ENCODE peak calls at places on chromosomes 6 and 20, in four cellular contexts. X is HepG2, K is K562, F is HCT116. Y is an unnamed sample.

GRCh38 chr6:129863664-129864063 is 2.5 kb upstream of the TMEM244 start:
- DNase-seq in X (no peak), K (no peak), F (peak; percentile 77), Y (no peak)

GRCh38 chr6:166036321-166037105 is 131.1 kb downstream of the TBXT start:
- DNase-seq in X (no peak), K (no peak), F (no peak), Y (no peak)

GRCh38 chr6:47563162-47563561 is 85.6 kb downstream of the CD2AP start:
- DNase-seq in X (no peak), K (no peak), F (no peak), Y (no peak)

GRCh38 chr6:73024598-73024997 is 200.7 kb downstream of the KHDC1L start:
- DNase-seq in X (no peak), K (no peak), F (no peak), Y (no peak)

GRCh38 chr20:52268184-52268583 is 76.6 kb upstream of the ZFP64 start:
- DNase-seq in X (no peak), K (no peak), F (no peak), Y (no peak)

GRCh38 chr6:4055420-4056041 is 23.4 kb downstream of the FAM217A start:
- DNase-seq in X (peak; percentile 68), K (peak; percentile 61), F (peak; percentile 21), Y (peak; percentile 87)

GRCh38 chr20:39886650-39887190 is 802.3 kb downstream of the MAFB start:
- DNase-seq in X (no peak), K (no peak), F (no peak), Y (no peak)

GRCh38 chr20:58177799-58178198 is 50.7 kb downstream of the ANKRD60 start:
- DNase-seq in X (no peak), K (no peak), F (no peak), Y (no peak)

GRCh38 chr6:52909131-52909530 is 367 bp downstream of the GSTA3 start:
- DNase-seq in X (no peak), K (no peak), F (no peak), Y (no peak)

GRCh38 chr6:39755231-39755630 is 30.0 kb upstream of the KIF6 start:
- DNase-seq in X (no peak), K (no peak), F (no peak), Y (no peak)

GRCh38 chr20:6095409-6095808 is 27.4 kb downstream of the FERMT1 start:
- DNase-seq in X (peak; percentile 83), K (no peak), F (no peak), Y (no peak)

GRCh38 chr20:6104493-6105188 is 18.2 kb downstream of the FERMT1 start:
- DNase-seq in X (no peak), K (no peak), F (no peak), Y (no peak)

GRCh38 chr6:70956451-70957283 is at the start of gene B3GAT2:
- DNase-seq in X (no peak), K (no peak), F (no peak), Y (no peak)

GRCh38 chr6:40856271-40856670 is 182.8 kb downstream of the UNC5CL start:
- DNase-seq in X (no peak), K (no peak), F (no peak), Y (no peak)

GRCh38 chr6:36697481-36697903 is at the start of gene RAB44:
- DNase-seq in X (no peak), K (no peak), F (no peak), Y (no peak)

GRCh38 chr6:85516168-85516567 is 66.3 kb downstream of the NT5E start:
- DNase-seq in X (peak; percentile 44), K (no peak), F (no peak), Y (no peak)

GRCh38 chr20:33526769-33527168 is 36.9 kb downstream of the CBFA2T2 start:
- DNase-seq in X (no peak), K (no peak), F (no peak), Y (no peak)

GRCh38 chr20:48058611-48059559 is 273.6 kb upstream of the SULF2 start:
- DNase-seq in X (no peak), K (no peak), F (no peak), Y (no peak)

GRCh38 chr20:21767200-21767738 is 61.8 kb downstream of the PAX1 start:
- DNase-seq in X (no peak), K (no peak), F (no peak), Y (no peak)

GRCh38 chr20:21767739-21768223 is 62.3 kb downstream of the PAX1 start:
- DNase-seq in X (peak; percentile 86), K (peak; percentile 30), F (no peak), Y (no peak)
- TF ChIP-seq TCF7L2 in X (no peak), K (no peak), F (no peak), Y (no peak)

GRCh38 chr20:31678389-31679356 is 41.0 kb downstream of the COX4I2 start:
- DNase-seq in X (peak; percentile 86), K (no peak), F (no peak), Y (no peak)
- H3K4me1 ChIP-seq in X (peaks cover 96% of the 10 kb centered on the region), K (peaks cover 68% of the 10 kb centered on the region), F (peaks cover 98% of the 10 kb centered on the region), Y (peaks cover 66% of the 10 kb centered on the region)

DNA sequence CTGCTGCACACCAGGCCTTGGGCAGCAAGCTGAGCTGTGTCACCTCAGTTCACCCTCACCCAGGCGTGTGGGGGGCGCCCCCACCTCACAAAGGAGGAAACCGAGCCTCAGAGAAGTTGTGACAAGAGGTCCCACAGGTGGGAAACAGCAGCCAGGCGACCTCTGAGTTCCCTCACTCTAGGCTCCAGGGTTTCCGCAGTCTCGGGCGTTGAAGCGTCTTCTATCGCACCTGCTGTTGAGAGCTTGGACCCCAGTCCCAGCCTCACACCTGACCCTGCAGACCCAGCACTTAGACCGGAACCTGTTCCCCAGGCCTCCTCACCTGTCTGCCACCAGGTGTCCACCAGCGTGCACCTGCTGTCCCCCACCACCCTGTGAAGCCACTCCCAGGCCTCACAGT is 22.3 kb upstream of the APMAP start:
- DNase-seq in X (no peak), K (no peak), F (no peak), Y (no peak)
- TF ChIP-seq TCF7L2 in X (no peak), K (no peak), F (no peak), Y (no peak)

GRCh38 chr20:32478576-32478975 is 106.6 kb downstream of the NOL4L start:
- DNase-seq in X (no peak), K (no peak), F (no peak), Y (no peak)
- H3K4me1 ChIP-seq in X (peaks cover 87% of the 10 kb centered on the region), K (peaks cover 70% of the 10 kb centered on the region), F (peaks cover 18% of the 10 kb centered on the region), Y (peaks cover 64% of the 10 kb centered on the region)

GRCh38 chr20:61728786-61729365 is 336.8 kb downstream of the TAF4 start:
- DNase-seq in X (no peak), K (no peak), F (no peak), Y (no peak)
- TF ChIP-seq TCF7L2 in X (no peak), K (no peak), F (no peak), Y (no peak)